ENCODE peak calls at places on chromosomes 7 and 10, in four cellular contexts. S is anterior cingulate cortex, W is psoas muscle, T is iPS-NIHi11. Y is an unnamed sample.

GRCh38 chr7:143240323-143241168 is 18.7 kb downstream of the TAS2R40 start:
- DNase-seq in S (peak), W (no peak), T (peak), Y (peak)

GRCh38 chr7:106659963-106660861 is 746 bp downstream of the CCDC71L start:
- DNase-seq in S (no peak), W (peak), T (peak), Y (peak)

GRCh38 chr10:113297226-113297625 is 255.6 kb upstream of the HABP2 start:
- DNase-seq in S (no peak), W (no peak), T (no peak), Y (no peak)

GRCh38 chr10:125451319-125451718 is 231.6 kb downstream of the TEX36 start:
- DNase-seq in S (no peak), W (no peak), T (no peak), Y (no peak)

GRCh38 chr7:68925241-68925640 is 673.0 kb upstream of the AUTS2 start:
- DNase-seq in S (no peak), W (no peak), T (no peak), Y (no peak)

GRCh38 chr7:33040803-33041516 is 21.6 kb downstream of the NT5C3A start:
- DNase-seq in S (no peak), W (no peak), T (peak), Y (peak)

GRCh38 chr7:28411876-28412662 is at the start of gene CREB5:
- DNase-seq in S (peak), W (no peak), T (no peak), Y (no peak)

GRCh38 chr7:25856056-25856780 is 295.8 kb upstream of the NFE2L3 start:
- DNase-seq in S (no peak), W (no peak), T (no peak), Y (no peak)

GRCh38 chr7:33970566-33970965 is 65.2 kb downstream of the BMPER start:
- DNase-seq in S (no peak), W (no peak), T (no peak), Y (no peak)

GRCh38 chr7:2048531-2048930 is 184.2 kb downstream of the MAD1L1 start:
- DNase-seq in S (no peak), W (peak), T (no peak), Y (no peak)

GRCh38 chr10:14023612-14024348 is 306.9 kb downstream of the FRMD4A start:
- DNase-seq in S (no peak), W (no peak), T (no peak), Y (no peak)

GRCh38 chr10:82429302-82429701 is 554.3 kb downstream of the NRG3 start:
- DNase-seq in S (no peak), W (no peak), T (no peak), Y (no peak)

GRCh38 chr10:30963994-30964930 is 67.4 kb downstream of the ZNF438 start:
- DNase-seq in S (no peak), W (no peak), T (no peak), Y (no peak)

GRCh38 chr10:71975087-71975890 is 11.1 kb downstream of the CHST3 start:
- DNase-seq in S (peak), W (peak), T (no peak), Y (peak)

GRCh38 chr10:13340626-13341370 is 7.3 kb downstream of the SEPHS1 start:
- DNase-seq in S (no peak), W (no peak), T (no peak), Y (no peak)

GRCh38 chr10:28984431-28984830 is 304.4 kb upstream of the LYZL1 start:
- DNase-seq in S (no peak), W (peak), T (no peak), Y (peak)

GRCh38 chr7:88224596-88225275 is 4.9 kb upstream of the SRI start:
- DNase-seq in S (no peak), W (no peak), T (no peak), Y (no peak)

GRCh38 chr7:154865984-154866685 is 136.8 kb downstream of the PAXIP1 start:
- DNase-seq in S (no peak), W (no peak), T (no peak), Y (no peak)

GRCh38 chr7:125450749-125451148 is 521.1 kb upstream of the POT1 start:
- DNase-seq in S (no peak), W (no peak), T (no peak), Y (no peak)

GRCh38 chr10:7915923-7916322 is 97.6 kb downstream of the TAF3 start:
- DNase-seq in S (no peak), W (no peak), T (no peak), Y (no peak)

GRCh38 chr7:45962861-45963260 is 41.8 kb upstream of the IGFBP3 start:
- DNase-seq in S (no peak), W (no peak), T (no peak), Y (no peak)

GRCh38 chr10:86371116-86371515 is 4.5 kb upstream of the GRID1 start:
- DNase-seq in S (no peak), W (no peak), T (no peak), Y (peak)

GRCh38 chr7:79293655-79294142 is 159.8 kb downstream of the MAGI2 start:
- DNase-seq in S (no peak), W (no peak), T (no peak), Y (peak)

GRCh38 chr10:79980711-79981110 is 31.8 kb upstream of the SFTPD start:
- DNase-seq in S (no peak), W (no peak), T (no peak), Y (no peak)

GRCh38 chr7:102978280-102978679 is 65.5 kb downstream of the LRRC17 start:
- DNase-seq in S (no peak), W (no peak), T (no peak), Y (no peak)

GRCh38 chr10:123972481-123973401 is 81.1 kb upstream of the CPXM2 start:
- DNase-seq in S (no peak), W (no peak), T (peak), Y (no peak)

GRCh38 chr7:82675396-82675795 is 231.8 kb upstream of the CACNA2D1 start:
- DNase-seq in S (no peak), W (no peak), T (no peak), Y (no peak)

GRCh38 chr10:93991596-93992284 is 2.0 kb upstream of the PLCE1 start:
- DNase-seq in S (no peak), W (peak), T (peak), Y (peak)

GRCh38 chr7:47681241-47681810 is 99.4 kb upstream of the TNS3 start:
- DNase-seq in S (no peak), W (no peak), T (no peak), Y (no peak)

GRCh38 chr10:85623758-85624157 is 742.8 kb downstream of the GRID1 start:
- DNase-seq in S (no peak), W (no peak), T (no peak), Y (no peak)

GRCh38 chr10:112970036-112970435 is 20.0 kb downstream of the TCF7L2 start:
- DNase-seq in S (no peak), W (no peak), T (no peak), Y (no peak)

GRCh38 chr10:23980054-23980453 is 228.9 kb upstream of the KIAA1217 start:
- DNase-seq in S (no peak), W (no peak), T (no peak), Y (no peak)

GRCh38 chr10:31749981-31750850 is 178.4 kb downstream of the ARHGAP12 start:
- DNase-seq in S (peak), W (peak), T (no peak), Y (no peak)

GRCh38 chr7:102933763-102934162 is 21.0 kb downstream of the LRRC17 start:
- DNase-seq in S (no peak), W (no peak), T (peak), Y (peak)

GRCh38 chr10:25451401-25451800 is 276.6 kb downstream of the GPR158 start:
- DNase-seq in S (no peak), W (no peak), T (no peak), Y (no peak)

GRCh38 chr10:124717911-124718734 is 26.1 kb downstream of the FAM53B start:
- DNase-seq in S (no peak), W (peak), T (no peak), Y (no peak)

GRCh38 chr7:152430857-152431256 is 4.9 kb downstream of the KMT2C start:
- DNase-seq in S (no peak), W (no peak), T (no peak), Y (no peak)

Y was measured in left colon.